ENCODE peak calls at places on chromosomes 11 and 22, in six cellular contexts. Z is PC-3, U is fibroblast of lung, C is kidney, A is neural progenitor cell, I is colonic mucosa. D is an unnamed sample.

GRCh38 chr11:117877120-117877784 is 794 bp upstream of the FXYD6 start:
- DNase-seq in C (no peak), U (no peak), Z (no peak), I (no peak), A (no peak), D (no peak)

GRCh38 chr22:46010951-46011626 is 34.1 kb upstream of the WNT7B start:
- DNase-seq in Z (no peak), A (no peak), I (no peak), U (no peak), C (peak), D (no peak)

GRCh38 chr11:3058753-3059664 is 1.8 kb upstream of the CARS1 start:
- DNase-seq in I (no peak), U (peak), Z (peak), C (peak), A (no peak), D (peak)

GRCh38 chr22:38461414-38462081 is 6.3 kb upstream of the KDELR3 start:
- DNase-seq in A (peak), U (peak), C (peak), Z (peak), I (peak), D (peak)

GRCh38 chr11:105297463-105297862 is 157.9 kb upstream of the CARD18 start:
- DNase-seq in Z (peak), U (peak), A (no peak), C (no peak), I (no peak), D (peak)

GRCh38 chr22:20602589-20603164 is 95.3 kb downstream of the MED15 start:
- DNase-seq in C (no peak), Z (no peak), A (no peak), I (no peak), U (no peak), D (no peak)

GRCh38 chr11:78265326-78265725 is 76.6 kb downstream of the USP35 start:
- DNase-seq in C (no peak), Z (peak), I (no peak), U (no peak), A (no peak), D (no peak)

GRCh38 chr11:78370406-78371172 is 47.0 kb downstream of the GAB2 start:
- DNase-seq in A (no peak), Z (no peak), U (no peak), I (no peak), C (no peak), D (no peak)

GRCh38 chr22:44847892-44848291 is 95.5 kb downstream of the ARHGAP8 start:
- DNase-seq in Z (no peak), U (no peak), A (no peak), C (peak), I (no peak), D (no peak)

GRCh38 chr11:117913736-117914397 is 15.3 kb downstream of the TMPRSS13 start:
- DNase-seq in Z (no peak), C (no peak), U (no peak), I (no peak), A (no peak), D (no peak)

GRCh38 chr11:125374398-125374797 is 121.7 kb downstream of the FEZ1 start:
- DNase-seq in C (peak), U (no peak), A (no peak), I (no peak), Z (no peak), D (no peak)

GRCh38 chr22:45014658-45015057 is 4.9 kb upstream of the PHF21B start:
- DNase-seq in U (no peak), Z (no peak), I (no peak), A (peak), C (no peak), D (no peak)

GRCh38 chr11:35550374-35551036 is 25.1 kb upstream of the PAMR1 start:
- DNase-seq in I (no peak), A (no peak), Z (peak), U (peak), C (no peak), D (no peak)

GRCh38 chr11:70372076-70372475 is 26.3 kb upstream of the CTTN start:
- DNase-seq in Z (no peak), U (no peak), A (no peak), I (no peak), C (no peak), D (no peak)

GRCh38 chr11:88484873-88485621 is 147.5 kb upstream of the CTSC start:
- DNase-seq in U (peak), I (peak), C (peak), A (peak), Z (peak), D (peak)

GRCh38 chr22:44892243-44892642 is 117.6 kb downstream of the PHF21B start:
- DNase-seq in Z (no peak), A (no peak), U (no peak), I (no peak), C (peak), D (no peak)

GRCh38 chr11:68003846-68004550 is at the start of gene UNC93B1:
- DNase-seq in C (peak), U (peak), A (peak), I (peak), Z (peak), D (peak)
- H3K9ac ChIP-seq in C (peak), U (peak), A (no peak), I (peak), Z (peak), D (peak)

GRCh38 chr11:44563716-44564115 is 1.7 kb upstream of the CD82 start:
- DNase-seq in Z (no peak), C (no peak), U (peak), A (no peak), I (no peak), D (no peak)

GRCh38 chr11:44564198-44564597 is 1.3 kb upstream of the CD82 start:
- DNase-seq in Z (no peak), U (peak), C (peak), A (no peak), I (peak), D (peak)

GRCh38 chr11:44565008-44565745 is at the start of gene CD82:
- DNase-seq in I (peak), Z (peak), A (peak), U (peak), C (peak), D (peak)

GRCh38 chr11:44565746-44566558 is 489 bp downstream of the CD82 start:
- DNase-seq in Z (no peak), A (no peak), I (no peak), U (no peak), C (no peak), D (no peak)

DNA sequence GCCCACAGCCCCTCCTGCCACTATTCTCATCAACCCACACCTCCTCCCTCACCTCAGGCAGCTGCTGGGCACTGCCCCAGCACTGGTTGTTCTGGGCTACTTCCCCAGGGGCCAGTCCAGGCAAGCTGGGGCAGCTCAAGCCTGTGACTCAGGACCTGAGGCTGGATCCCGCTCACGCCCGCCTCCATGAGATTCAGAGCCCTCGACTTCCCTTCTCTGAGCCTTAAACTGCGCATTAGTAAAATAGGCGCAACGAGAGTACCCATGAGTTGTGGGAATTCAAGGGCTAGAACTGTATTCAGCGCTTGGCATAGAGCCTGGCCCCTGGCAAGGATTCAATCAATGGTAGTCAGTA is 833 bp upstream of the CD82 start:
- DNase-seq in C (peak), Z (peak), A (no peak), I (no peak), U (peak), D (peak)
- H3K9ac ChIP-seq in C (peak), Z (peak), A (no peak), I (peak), U (peak), D (peak)

GRCh38 chr22:24322522-24322921 is 51.9 kb downstream of the SPECC1L start:
- DNase-seq in I (no peak), Z (no peak), U (no peak), A (no peak), C (no peak), D (no peak)
- H3K9ac ChIP-seq in I (no peak), Z (no peak), U (no peak), A (no peak), C (no peak), D (no peak)

GRCh38 chr11:65576867-65577755 is 1.3 kb downstream of the EHBP1L1 start:
- DNase-seq in C (peak), Z (peak), A (no peak), U (peak), I (peak), D (peak)
- H3K9ac ChIP-seq in C (peak), Z (peak), A (no peak), U (peak), I (peak), D (peak)

GRCh38 chr11:76674517-76675400 is 4.2 kb upstream of the LRRC32 start:
- DNase-seq in I (no peak), Z (no peak), C (peak), U (no peak), A (peak), D (no peak)
- H3K9ac ChIP-seq in I (no peak), Z (no peak), C (no peak), U (no peak), A (no peak), D (no peak)

DNA sequence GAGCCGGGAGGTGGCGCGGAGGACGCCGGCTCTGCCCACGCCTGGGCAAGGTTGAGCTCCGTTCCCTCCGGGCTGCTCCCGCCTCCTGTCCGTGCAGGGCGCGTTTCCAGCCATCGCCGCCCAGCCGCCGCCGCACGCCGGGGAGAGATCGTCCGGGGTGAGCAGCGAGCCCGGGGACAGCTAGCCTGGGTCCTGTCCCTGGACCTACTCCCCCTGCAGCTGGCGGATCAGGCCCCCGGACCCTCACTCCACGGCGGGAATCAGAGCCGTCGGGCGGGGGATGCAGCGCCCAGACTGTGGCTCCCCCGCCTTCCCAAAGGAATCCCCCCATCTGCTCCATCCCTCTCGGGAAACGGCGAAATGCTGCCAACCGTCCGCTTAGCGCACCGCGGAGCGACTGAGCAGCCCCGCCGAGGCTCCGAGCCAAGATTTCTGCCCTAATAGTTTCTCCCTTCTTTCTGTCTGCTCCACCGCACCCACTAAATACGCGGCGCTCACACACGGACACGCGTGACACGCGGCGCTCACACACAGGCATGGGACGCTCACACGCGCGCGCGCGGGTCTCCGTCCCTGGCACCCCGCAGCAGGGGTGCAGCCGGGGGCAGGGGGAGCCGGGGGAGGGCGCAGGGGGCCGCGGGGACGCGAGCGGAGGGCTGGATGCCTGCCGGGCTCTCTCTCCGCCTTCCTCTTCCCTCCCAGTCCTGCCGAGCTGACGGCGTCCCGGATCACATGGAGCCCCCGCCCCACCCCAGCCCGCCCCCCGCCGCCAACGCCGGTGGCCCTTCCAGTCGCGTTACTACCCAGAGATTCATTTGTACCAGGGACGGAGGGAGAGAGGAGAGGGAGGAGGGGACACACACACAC is at the start of gene KCNJ5:
- DNase-seq in I (peak), C (peak), Z (peak), U (no peak), A (peak), D (peak)
- H3K9ac ChIP-seq in I (no peak), C (no peak), Z (no peak), U (no peak), A (no peak), D (no peak)

GRCh38 chr22:41197046-41197807 is 7.9 kb upstream of the L3MBTL2 start:
- DNase-seq in C (peak), Z (peak), A (peak), I (peak), U (peak), D (peak)
- H3K9ac ChIP-seq in C (peak), Z (no peak), A (no peak), I (peak), U (peak), D (no peak)